ENCODE peak calls at places on chromosomes 6 and 20, in nine cellular contexts. One of them, this sample, is unnamed.

GRCh38 chr6:37520926-37521325 is 21.2 kb upstream of the CCDC167 start:
- DNase-seq in brain microvascular endothelial cell: no peak
- DNase-seq in cardiac muscle cell: no peak
- DNase-seq in SK-N-SH: no peak
- DNase-seq in suprapubic skin: no peak
- DNase-seq in upper lobe of left lung: no peak
- DNase-seq in psoas muscle: no peak
- DNase-seq in ovary: no peak
- DNase-seq in RWPE2: no peak
- DNase-seq in this sample: no peak

GRCh38 chr20:10769700-10770099 is 95.9 kb upstream of the JAG1 start:
- DNase-seq in brain microvascular endothelial cell: peak
- DNase-seq in cardiac muscle cell: no peak
- DNase-seq in SK-N-SH: no peak
- DNase-seq in suprapubic skin: no peak
- DNase-seq in upper lobe of left lung: no peak
- DNase-seq in psoas muscle: no peak
- DNase-seq in ovary: no peak
- DNase-seq in RWPE2: no peak
- DNase-seq in this sample: no peak

GRCh38 chr6:130367767-130368166 is 1.9 kb downstream of the TMEM200A start:
- DNase-seq in brain microvascular endothelial cell: no peak
- DNase-seq in cardiac muscle cell: no peak
- DNase-seq in SK-N-SH: no peak
- DNase-seq in suprapubic skin: no peak
- DNase-seq in upper lobe of left lung: no peak
- DNase-seq in psoas muscle: no peak
- DNase-seq in ovary: no peak
- DNase-seq in RWPE2: no peak
- DNase-seq in this sample: no peak

GRCh38 chr6:56683882-56684281 is 41.2 kb upstream of the DST start:
- DNase-seq in brain microvascular endothelial cell: peak
- DNase-seq in cardiac muscle cell: peak
- DNase-seq in SK-N-SH: no peak
- DNase-seq in suprapubic skin: no peak
- DNase-seq in upper lobe of left lung: no peak
- DNase-seq in psoas muscle: no peak
- DNase-seq in ovary: no peak
- DNase-seq in RWPE2: no peak
- DNase-seq in this sample: no peak

GRCh38 chr6:21891065-21891464 is 297.5 kb downstream of the SOX4 start:
- DNase-seq in brain microvascular endothelial cell: no peak
- DNase-seq in cardiac muscle cell: no peak
- DNase-seq in SK-N-SH: no peak
- DNase-seq in suprapubic skin: no peak
- DNase-seq in upper lobe of left lung: no peak
- DNase-seq in psoas muscle: no peak
- DNase-seq in ovary: no peak
- DNase-seq in RWPE2: no peak
- DNase-seq in this sample: no peak

GRCh38 chr6:43254138-43254817 is 11.0 kb downstream of the TTBK1 start:
- DNase-seq in brain microvascular endothelial cell: no peak
- DNase-seq in cardiac muscle cell: no peak
- DNase-seq in SK-N-SH: no peak
- DNase-seq in suprapubic skin: no peak
- DNase-seq in upper lobe of left lung: peak
- DNase-seq in psoas muscle: no peak
- DNase-seq in ovary: no peak
- DNase-seq in RWPE2: no peak
- DNase-seq in this sample: no peak

GRCh38 chr6:140228491-140228890 is 854.0 kb upstream of the CITED2 start:
- DNase-seq in brain microvascular endothelial cell: no peak
- DNase-seq in cardiac muscle cell: no peak
- DNase-seq in SK-N-SH: no peak
- DNase-seq in suprapubic skin: no peak
- DNase-seq in upper lobe of left lung: no peak
- DNase-seq in psoas muscle: no peak
- DNase-seq in ovary: no peak
- DNase-seq in RWPE2: no peak
- DNase-seq in this sample: no peak

GRCh38 chr6:56640374-56640773 is 2.3 kb downstream of the DST start:
- DNase-seq in brain microvascular endothelial cell: no peak
- DNase-seq in cardiac muscle cell: no peak
- DNase-seq in SK-N-SH: no peak
- DNase-seq in suprapubic skin: no peak
- DNase-seq in upper lobe of left lung: no peak
- DNase-seq in psoas muscle: no peak
- DNase-seq in ovary: no peak
- DNase-seq in RWPE2: no peak
- DNase-seq in this sample: no peak

GRCh38 chr20:51698252-51698651 is 69.9 kb downstream of the ATP9A start:
- DNase-seq in brain microvascular endothelial cell: no peak
- DNase-seq in cardiac muscle cell: no peak
- DNase-seq in SK-N-SH: no peak
- DNase-seq in suprapubic skin: no peak
- DNase-seq in upper lobe of left lung: no peak
- DNase-seq in psoas muscle: no peak
- DNase-seq in ovary: no peak
- DNase-seq in RWPE2: peak
- DNase-seq in this sample: no peak

GRCh38 chr6:170416303-170416702 is 109.7 kb downstream of the FAM120B start:
- DNase-seq in brain microvascular endothelial cell: no peak
- DNase-seq in cardiac muscle cell: no peak
- DNase-seq in SK-N-SH: no peak
- DNase-seq in suprapubic skin: no peak
- DNase-seq in upper lobe of left lung: no peak
- DNase-seq in psoas muscle: no peak
- DNase-seq in ovary: no peak
- DNase-seq in RWPE2: no peak
- DNase-seq in this sample: no peak

GRCh38 chr6:45663181-45664180 is 285.7 kb upstream of the SUPT3H start:
- DNase-seq in brain microvascular endothelial cell: peak
- DNase-seq in cardiac muscle cell: peak
- DNase-seq in SK-N-SH: no peak
- DNase-seq in suprapubic skin: no peak
- DNase-seq in upper lobe of left lung: peak
- DNase-seq in psoas muscle: peak
- DNase-seq in ovary: peak
- DNase-seq in RWPE2: no peak
- DNase-seq in this sample: no peak

GRCh38 chr20:5000263-5001173 is 792 bp downstream of the SLC23A2 start:
- DNase-seq in brain microvascular endothelial cell: no peak
- DNase-seq in cardiac muscle cell: no peak
- DNase-seq in SK-N-SH: peak
- DNase-seq in suprapubic skin: peak
- DNase-seq in upper lobe of left lung: peak
- DNase-seq in psoas muscle: peak
- DNase-seq in ovary: peak
- DNase-seq in RWPE2: peak
- DNase-seq in this sample: no peak

GRCh38 chr6:145569140-145569539 is 166.2 kb downstream of the EPM2A start:
- DNase-seq in brain microvascular endothelial cell: peak
- DNase-seq in cardiac muscle cell: no peak
- DNase-seq in SK-N-SH: no peak
- DNase-seq in suprapubic skin: no peak
- DNase-seq in upper lobe of left lung: no peak
- DNase-seq in psoas muscle: no peak
- DNase-seq in ovary: no peak
- DNase-seq in RWPE2: no peak
- DNase-seq in this sample: no peak

GRCh38 chr20:47468290-47469050 is 33.2 kb upstream of the NCOA3 start:
- DNase-seq in brain microvascular endothelial cell: no peak
- DNase-seq in cardiac muscle cell: no peak
- DNase-seq in SK-N-SH: peak
- DNase-seq in suprapubic skin: no peak
- DNase-seq in upper lobe of left lung: no peak
- DNase-seq in psoas muscle: no peak
- DNase-seq in ovary: no peak
- DNase-seq in RWPE2: no peak
- DNase-seq in this sample: no peak

GRCh38 chr6:16723833-16724232 is 37.4 kb downstream of the ATXN1 start:
- DNase-seq in brain microvascular endothelial cell: peak
- DNase-seq in cardiac muscle cell: peak
- DNase-seq in SK-N-SH: no peak
- DNase-seq in suprapubic skin: no peak
- DNase-seq in upper lobe of left lung: no peak
- DNase-seq in psoas muscle: no peak
- DNase-seq in ovary: no peak
- DNase-seq in RWPE2: peak
- DNase-seq in this sample: no peak

GRCh38 chr6:18389479-18389878 is 2.3 kb downstream of the RNF144B start:
- DNase-seq in brain microvascular endothelial cell: no peak
- DNase-seq in cardiac muscle cell: no peak
- DNase-seq in SK-N-SH: no peak
- DNase-seq in suprapubic skin: no peak
- DNase-seq in upper lobe of left lung: no peak
- DNase-seq in psoas muscle: no peak
- DNase-seq in ovary: no peak
- DNase-seq in RWPE2: no peak
- DNase-seq in this sample: no peak

GRCh38 chr6:18388252-18388651 is 1.1 kb downstream of the RNF144B start:
- DNase-seq in brain microvascular endothelial cell: no peak
- DNase-seq in cardiac muscle cell: no peak
- DNase-seq in SK-N-SH: no peak
- DNase-seq in suprapubic skin: no peak
- DNase-seq in upper lobe of left lung: no peak
- DNase-seq in psoas muscle: no peak
- DNase-seq in ovary: no peak
- DNase-seq in RWPE2: no peak
- DNase-seq in this sample: no peak

GRCh38 chr6:18390476-18390875 is 3.3 kb downstream of the RNF144B start:
- DNase-seq in brain microvascular endothelial cell: no peak
- DNase-seq in cardiac muscle cell: no peak
- DNase-seq in SK-N-SH: no peak
- DNase-seq in suprapubic skin: no peak
- DNase-seq in upper lobe of left lung: no peak
- DNase-seq in psoas muscle: no peak
- DNase-seq in ovary: no peak
- DNase-seq in RWPE2: no peak
- DNase-seq in this sample: no peak

GRCh38 chr6:18387061-18387721 is at the start of gene RNF144B:
- DNase-seq in brain microvascular endothelial cell: peak
- DNase-seq in cardiac muscle cell: peak
- DNase-seq in SK-N-SH: peak
- DNase-seq in suprapubic skin: peak
- DNase-seq in upper lobe of left lung: peak
- DNase-seq in psoas muscle: peak
- DNase-seq in ovary: peak
- DNase-seq in RWPE2: peak
- DNase-seq in this sample: peak

DNA sequence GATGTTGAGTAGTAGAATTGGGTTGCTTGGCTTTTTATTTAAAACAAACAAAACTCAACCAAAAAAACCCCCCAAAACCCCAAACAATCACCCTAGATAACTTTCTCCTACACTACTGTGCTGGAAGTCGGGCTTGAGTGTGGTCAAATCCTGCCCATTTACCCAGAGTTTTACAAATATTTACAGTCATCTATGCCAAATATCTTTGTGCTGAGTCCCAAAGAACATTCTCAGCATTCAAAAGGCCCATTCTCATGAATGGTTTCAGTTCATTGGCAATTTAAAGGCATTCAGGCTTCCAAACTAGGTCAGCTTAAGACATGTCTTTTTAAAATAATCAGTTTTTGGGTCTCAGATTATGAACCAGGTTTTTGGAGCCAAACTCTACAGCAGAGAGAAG is 1.8 kb downstream of the RNF144B start:
- DNase-seq in brain microvascular endothelial cell: peak
- DNase-seq in cardiac muscle cell: peak
- DNase-seq in SK-N-SH: no peak
- DNase-seq in suprapubic skin: no peak
- DNase-seq in upper lobe of left lung: no peak
- DNase-seq in psoas muscle: no peak
- DNase-seq in ovary: no peak
- DNase-seq in RWPE2: no peak
- DNase-seq in this sample: no peak
- H3K27ac ChIP-seq in brain microvascular endothelial cell: peak
- H3K27ac ChIP-seq in cardiac muscle cell: no peak
- H3K27ac ChIP-seq in SK-N-SH: peak
- H3K27ac ChIP-seq in suprapubic skin: peak
- H3K27ac ChIP-seq in upper lobe of left lung: peak
- H3K27ac ChIP-seq in psoas muscle: peak
- H3K27ac ChIP-seq in ovary: no peak
- H3K27ac ChIP-seq in RWPE2: peak
- H3K27ac ChIP-seq in this sample: peak

DNA sequence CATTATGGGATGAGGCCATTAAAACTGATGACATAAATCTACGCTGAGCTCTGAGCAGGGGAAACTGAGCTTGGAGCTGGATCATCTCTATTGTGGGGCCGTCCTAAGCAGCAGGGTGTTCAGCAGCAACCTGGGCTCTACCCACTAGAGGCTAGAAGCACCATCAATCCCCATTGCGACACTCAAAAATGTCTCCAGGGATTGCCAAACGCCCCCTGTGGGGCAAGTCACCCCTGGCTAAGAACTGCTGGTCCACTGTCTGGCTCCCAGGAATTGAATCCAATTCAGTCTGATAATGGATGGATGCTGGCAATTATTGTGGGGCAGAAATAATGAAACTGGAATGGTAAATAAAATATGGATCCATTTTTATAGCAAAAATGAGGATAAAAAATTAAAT is 38.2 kb downstream of the PMEPA1 start:
- DNase-seq in brain microvascular endothelial cell: no peak
- DNase-seq in cardiac muscle cell: no peak
- DNase-seq in SK-N-SH: peak
- DNase-seq in suprapubic skin: no peak
- DNase-seq in upper lobe of left lung: no peak
- DNase-seq in psoas muscle: no peak
- DNase-seq in ovary: no peak
- DNase-seq in RWPE2: no peak
- DNase-seq in this sample: no peak
- TF ChIP-seq CTCF in brain microvascular endothelial cell: peak
- TF ChIP-seq CTCF in cardiac muscle cell: peak
- TF ChIP-seq CTCF in SK-N-SH: no peak
- TF ChIP-seq CTCF in suprapubic skin: no peak
- TF ChIP-seq CTCF in upper lobe of left lung: no peak
- TF ChIP-seq CTCF in psoas muscle: no peak
- TF ChIP-seq CTCF in ovary: no peak
- TF ChIP-seq CTCF in RWPE2: peak
- TF ChIP-seq CTCF in this sample: no peak

DNA sequence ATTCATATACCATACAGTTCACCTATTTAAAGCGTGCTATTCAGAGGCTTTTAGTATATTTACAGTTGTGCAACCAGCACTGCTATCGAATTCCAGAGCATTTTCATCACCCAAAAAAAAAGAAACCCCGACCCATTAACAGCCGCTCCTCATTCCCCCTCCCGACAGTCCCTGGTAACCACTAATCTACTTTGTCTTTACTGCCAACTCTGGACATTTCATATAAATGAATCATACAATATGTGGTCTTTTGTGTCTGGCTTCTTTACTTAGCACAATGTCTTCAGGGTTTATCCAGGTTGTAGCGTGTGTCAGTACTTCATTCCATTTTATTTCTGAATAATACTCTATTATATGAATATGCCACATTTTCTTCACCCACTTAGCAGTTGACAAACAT is 23.0 kb upstream of the ROS1 start:
- DNase-seq in brain microvascular endothelial cell: peak
- DNase-seq in cardiac muscle cell: peak
- DNase-seq in SK-N-SH: no peak
- DNase-seq in suprapubic skin: no peak
- DNase-seq in upper lobe of left lung: no peak
- DNase-seq in psoas muscle: no peak
- DNase-seq in ovary: no peak
- DNase-seq in RWPE2: peak
- DNase-seq in this sample: no peak
- H3K27ac ChIP-seq in brain microvascular endothelial cell: peak
- H3K27ac ChIP-seq in cardiac muscle cell: no peak
- H3K27ac ChIP-seq in SK-N-SH: peak
- H3K27ac ChIP-seq in suprapubic skin: no peak
- H3K27ac ChIP-seq in upper lobe of left lung: no peak
- H3K27ac ChIP-seq in psoas muscle: no peak
- H3K27ac ChIP-seq in ovary: no peak
- H3K27ac ChIP-seq in RWPE2: peak
- H3K27ac ChIP-seq in this sample: no peak

GRCh38 chr6:42084889-42085288 is 34.6 kb downstream of the TAF8 start:
- DNase-seq in brain microvascular endothelial cell: no peak
- DNase-seq in cardiac muscle cell: no peak
- DNase-seq in SK-N-SH: no peak
- DNase-seq in suprapubic skin: no peak
- DNase-seq in upper lobe of left lung: no peak
- DNase-seq in psoas muscle: no peak
- DNase-seq in ovary: no peak
- DNase-seq in RWPE2: no peak
- DNase-seq in this sample: no peak
- TF ChIP-seq CTCF in brain microvascular endothelial cell: no peak
- TF ChIP-seq CTCF in cardiac muscle cell: no peak
- TF ChIP-seq CTCF in SK-N-SH: peak
- TF ChIP-seq CTCF in suprapubic skin: no peak
- TF ChIP-seq CTCF in upper lobe of left lung: no peak
- TF ChIP-seq CTCF in psoas muscle: no peak
- TF ChIP-seq CTCF in ovary: no peak
- TF ChIP-seq CTCF in RWPE2: peak
- TF ChIP-seq CTCF in this sample: no peak

This sample was measured in breast epithelium.